ENCODE peak calls at places on chromosomes 1 and 21, in nine cellular contexts. Z is psoas muscle; K is right lobe of liver; T is CD4-positive, alpha-beta memory T cell; I is cardiac fibroblast; H is pancreas; D is IMR-90; F is effector memory CD4-positive, alpha-beta T cell; B is Panc1. N is an unnamed sample.

GRCh38 chr1:235077571-235078479 is 50.8 kb downstream of the TOMM20 start:
- DNase-seq in Z (no peak), K (no peak), T (no peak), I (peak), H (no peak), D (peak), F (no peak), B (no peak), N (no peak)

GRCh38 chr1:244210884-244211558 is 159.9 kb downstream of the ZBTB18 start:
- DNase-seq in Z (no peak), K (no peak), T (no peak), I (peak), H (no peak), D (no peak), F (no peak), B (no peak), N (no peak)

GRCh38 chr1:162147760-162148159 is 78.3 kb downstream of the NOS1AP start:
- DNase-seq in Z (no peak), K (no peak), T (no peak), I (no peak), H (no peak), D (no peak), F (no peak), B (no peak), N (no peak)

GRCh38 chr1:152398812-152399698 is 15.0 kb downstream of the CRNN start:
- DNase-seq in Z (no peak), K (no peak), T (peak), I (peak), H (no peak), D (no peak), F (no peak), B (no peak), N (no peak)

GRCh38 chr21:36323032-36323431 is 3.0 kb downstream of the MORC3 start:
- DNase-seq in Z (no peak), K (no peak), T (no peak), I (peak), H (no peak), D (peak), F (no peak), B (no peak), N (peak)

GRCh38 chr21:26061437-26061836 is 109.1 kb downstream of the APP start:
- DNase-seq in Z (no peak), K (no peak), T (no peak), I (peak), H (no peak), D (peak), F (no peak), B (no peak), N (peak)

GRCh38 chr1:172905452-172905851 is 145.3 kb downstream of the TNFSF18 start:
- DNase-seq in Z (no peak), K (no peak), T (no peak), I (peak), H (no peak), D (peak), F (no peak), B (no peak), N (no peak)

GRCh38 chr1:225428066-225428878 is 434 bp upstream of the LBR start:
- DNase-seq in Z (peak), K (peak), T (peak), I (peak), H (peak), D (peak), F (peak), B (no peak), N (peak)

GRCh38 chr1:44507490-44508396 is 102.7 kb downstream of the RNF220 start:
- DNase-seq in Z (no peak), K (no peak), T (no peak), I (no peak), H (no peak), D (no peak), F (no peak), B (no peak), N (no peak)

GRCh38 chr1:103371234-103371633 is 154.3 kb upstream of the RNPC3 start:
- DNase-seq in Z (peak), K (no peak), T (no peak), I (peak), H (no peak), D (peak), F (no peak), B (no peak), N (peak)

GRCh38 chr21:35377505-35378090 is 328.5 kb upstream of the RUNX1 start:
- DNase-seq in Z (no peak), K (no peak), T (no peak), I (peak), H (no peak), D (no peak), F (no peak), B (no peak), N (no peak)

GRCh38 chr21:21682172-21682571 is 684.0 kb downstream of the NCAM2 start:
- DNase-seq in Z (no peak), K (no peak), T (no peak), I (peak), H (no peak), D (peak), F (no peak), B (no peak), N (peak)

GRCh38 chr1:147890177-147890790 is 12.3 kb upstream of the GJA8 start:
- DNase-seq in Z (peak), K (peak), T (peak), I (peak), H (peak), D (peak), F (peak), B (no peak), N (peak)

GRCh38 chr1:216140650-216141547 is 282.3 kb downstream of the USH2A start:
- DNase-seq in Z (no peak), K (no peak), T (no peak), I (peak), H (no peak), D (peak), F (no peak), B (no peak), N (peak)

GRCh38 chr1:216144661-216145450 is 278.4 kb downstream of the USH2A start:
- DNase-seq in Z (no peak), K (no peak), T (no peak), I (no peak), H (no peak), D (no peak), F (no peak), B (no peak), N (no peak)
- H3K4me3 ChIP-seq in Z (no peak), K (no peak), T (no peak), I (no peak), H (no peak), D (no peak), F (no peak), B (no peak), N (no peak)

GRCh38 chr21:16587141-16587570 is 857.4 kb downstream of the USP25 start:
- DNase-seq in Z (peak), K (peak), T (no peak), I (peak), H (peak), D (peak), F (no peak), B (peak), N (peak)
- H3K4me3 ChIP-seq in Z (peak), K (peak), T (no peak), I (peak), H (no peak), D (peak), F (no peak), B (peak), N (peak)

GRCh38 chr1:218785928-218786327 is 387.8 kb upstream of the LYPLAL1 start:
- DNase-seq in Z (peak), K (no peak), T (no peak), I (peak), H (peak), D (peak), F (no peak), B (no peak), N (peak)

GRCh38 chr1:218778731-218779130 is 394.9 kb upstream of the LYPLAL1 start:
- DNase-seq in Z (no peak), K (no peak), T (no peak), I (no peak), H (no peak), D (no peak), F (no peak), B (no peak), N (peak)

GRCh38 chr1:218787826-218788225 is 385.9 kb upstream of the LYPLAL1 start:
- DNase-seq in Z (no peak), K (no peak), T (no peak), I (no peak), H (no peak), D (no peak), F (no peak), B (no peak), N (no peak)

GRCh38 chr1:218779341-218779831 is 394.3 kb upstream of the LYPLAL1 start:
- DNase-seq in Z (no peak), K (no peak), T (no peak), I (no peak), H (no peak), D (peak), F (no peak), B (no peak), N (no peak)

GRCh38 chr1:218783916-218784315 is 389.8 kb upstream of the LYPLAL1 start:
- DNase-seq in Z (no peak), K (no peak), T (no peak), I (no peak), H (no peak), D (no peak), F (no peak), B (no peak), N (no peak)
- H3K4me3 ChIP-seq in Z (no peak), K (no peak), T (no peak), I (no peak), H (no peak), D (no peak), F (no peak), B (no peak), N (no peak)

DNA sequence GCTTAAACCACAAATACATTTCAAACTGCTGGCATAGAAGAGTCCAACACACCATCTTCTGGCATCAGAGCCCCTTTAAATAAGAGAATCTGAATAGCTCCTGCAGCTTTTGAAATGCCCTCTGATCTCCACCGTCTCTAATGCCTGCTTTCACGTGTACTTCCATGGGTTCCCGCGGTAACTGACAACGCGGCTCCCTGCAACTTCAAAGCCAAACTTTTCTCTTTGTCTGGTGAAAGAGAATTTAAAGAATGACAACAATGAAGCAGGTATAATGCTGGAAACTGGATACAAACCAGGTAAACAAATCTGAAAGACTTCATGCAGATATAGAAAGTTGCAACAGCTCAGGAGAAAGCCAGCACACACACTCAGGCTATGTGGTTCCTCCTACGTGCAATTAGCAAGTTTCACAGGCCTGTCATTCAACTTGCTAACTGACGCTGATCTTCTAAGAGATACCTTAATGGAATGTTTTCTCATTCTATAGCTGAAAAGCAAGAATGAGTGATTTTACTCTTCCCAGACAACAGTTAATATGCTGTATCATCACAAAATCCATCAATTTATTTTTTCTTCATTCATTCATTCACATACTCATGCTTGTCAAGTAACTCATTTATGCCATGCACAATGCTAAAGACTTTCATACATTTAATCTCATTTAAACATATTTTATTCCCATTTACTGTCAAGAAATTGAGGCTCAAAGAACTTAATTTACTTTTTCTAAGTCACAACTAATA is 202.8 kb upstream of the SNX7 start:
- DNase-seq in Z (no peak), K (no peak), T (no peak), I (no peak), H (no peak), D (no peak), F (no peak), B (no peak), N (no peak)
- H3K4me3 ChIP-seq in Z (no peak), K (no peak), T (no peak), I (no peak), H (no peak), D (no peak), F (no peak), B (no peak), N (no peak)

GRCh38 chr1:2840036-2840809 is 38.7 kb upstream of the TTC34 start:
- DNase-seq in Z (no peak), K (no peak), T (peak), I (no peak), H (no peak), D (no peak), F (peak), B (no peak), N (no peak)
- H3K4me3 ChIP-seq in Z (no peak), K (no peak), T (no peak), I (no peak), H (no peak), D (no peak), F (peak), B (no peak), N (no peak)

GRCh38 chr1:159924025-159924790 is 1.1 kb downstream of the TAGLN2 start:
- DNase-seq in Z (peak), K (peak), T (peak), I (peak), H (peak), D (peak), F (peak), B (no peak), N (peak)
- H3K4me3 ChIP-seq in Z (peak), K (peak), T (peak), I (peak), H (peak), D (peak), F (peak), B (peak), N (peak)

GRCh38 chr1:229556551-229556950 is 2.0 kb downstream of the ABCB10 start:
- DNase-seq in Z (no peak), K (no peak), T (no peak), I (no peak), H (no peak), D (no peak), F (no peak), B (no peak), N (no peak)
- H3K4me3 ChIP-seq in Z (peak), K (no peak), T (peak), I (no peak), H (no peak), D (no peak), F (no peak), B (no peak), N (peak)

DNA sequence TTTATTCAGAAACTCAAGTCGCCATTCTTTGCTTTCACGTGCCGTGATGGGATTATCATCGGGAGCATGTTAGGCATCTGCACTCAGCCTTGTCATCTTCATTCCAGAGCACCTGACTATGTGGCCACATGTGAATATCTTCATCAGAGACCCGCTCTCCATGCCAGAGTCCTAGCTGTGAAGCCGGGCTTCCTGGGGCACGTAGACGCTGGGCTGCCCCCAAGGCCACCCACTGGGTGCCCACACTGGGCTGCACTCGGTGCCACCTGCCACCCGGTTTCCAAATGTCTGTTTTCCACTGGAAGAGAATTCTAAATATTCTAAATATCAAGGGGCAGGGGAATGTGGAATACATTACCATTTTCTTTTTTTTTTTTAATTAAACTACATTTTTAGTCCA is 43.8 kb downstream of the SLC37A1 start:
- DNase-seq in Z (no peak), K (peak), T (no peak), I (no peak), H (no peak), D (no peak), F (no peak), B (no peak), N (no peak)
- H3K4me3 ChIP-seq in Z (no peak), K (no peak), T (no peak), I (no peak), H (no peak), D (no peak), F (no peak), B (no peak), N (no peak)

GRCh38 chr1:150558328-150558727 is 9.1 kb downstream of the ADAMTSL4 start:
- DNase-seq in Z (peak), K (no peak), T (no peak), I (no peak), H (peak), D (no peak), F (no peak), B (no peak), N (no peak)

GRCh38 chr1:150560011-150560438 is 10.8 kb downstream of the ADAMTSL4 start:
- DNase-seq in Z (peak), K (peak), T (peak), I (peak), H (peak), D (no peak), F (peak), B (no peak), N (peak)

GRCh38 chr1:150558761-150559626 is 9.8 kb downstream of the ADAMTSL4 start:
- DNase-seq in Z (peak), K (peak), T (no peak), I (peak), H (peak), D (no peak), F (no peak), B (no peak), N (no peak)

GRCh38 chr1:150560576-150560975 is 11.4 kb downstream of the ADAMTSL4 start:
- DNase-seq in Z (peak), K (no peak), T (no peak), I (no peak), H (no peak), D (no peak), F (no peak), B (no peak), N (no peak)

GRCh38 chr1:150559627-150560010 is 10.4 kb downstream of the ADAMTSL4 start:
- DNase-seq in Z (peak), K (no peak), T (no peak), I (no peak), H (peak), D (no peak), F (no peak), B (no peak), N (no peak)
- H3K4me3 ChIP-seq in Z (peak), K (no peak), T (no peak), I (peak), H (no peak), D (no peak), F (no peak), B (no peak), N (no peak)